ENCODE peak calls at places on chromosome 3, in eight cellular contexts. One of them, this sample, is unnamed.

GRCh38 chr3:41265823-41266273 is 66.5 kb downstream of the CTNNB1 start:
- DNase-seq in activated T-cell treated with anti-CD3 and anti-CD28 coated beads, Interleukin-2, amount 50 U/mL, for 24 hours: no peak
- DNase-seq in AG09309: no peak
- DNase-seq in GF-D8: no peak
- DNase-seq in endothelial cell: no peak
- DNase-seq in HCEC 1CT: peak
- DNase-seq in fibroblast of gingiva: peak
- DNase-seq in activated T-helper 1 cell treated with anti-CD3 and anti-CD28 coated beads, Interleukin-12 subunit alpha, Interleukin-12 subunit beta, Interleukin-2, Interleukin-4 antibody, amounts not matched to agents 30 ng/mL and 10 ng/mL and 1 ng/mL, durations not matched to agents 14 hours and 24 hours and 36 hours: no peak
- DNase-seq in this sample: no peak

GRCh38 chr3:107988464-107989156 is 102.2 kb downstream of the CD47 start:
- DNase-seq in activated T-cell treated with anti-CD3 and anti-CD28 coated beads, Interleukin-2, amount 50 U/mL, for 24 hours: no peak
- DNase-seq in AG09309: no peak
- DNase-seq in GF-D8: no peak
- DNase-seq in endothelial cell: no peak
- DNase-seq in HCEC 1CT: peak
- DNase-seq in fibroblast of gingiva: peak
- DNase-seq in activated T-helper 1 cell treated with anti-CD3 and anti-CD28 coated beads, Interleukin-12 subunit alpha, Interleukin-12 subunit beta, Interleukin-2, Interleukin-4 antibody, amounts not matched to agents 30 ng/mL and 10 ng/mL and 1 ng/mL, durations not matched to agents 14 hours and 24 hours and 36 hours: no peak
- DNase-seq in this sample: peak

GRCh38 chr3:33131328-33132018 is 17.7 kb downstream of the CRTAP start:
- DNase-seq in activated T-cell treated with anti-CD3 and anti-CD28 coated beads, Interleukin-2, amount 50 U/mL, for 24 hours: no peak
- DNase-seq in AG09309: no peak
- DNase-seq in GF-D8: no peak
- DNase-seq in endothelial cell: peak
- DNase-seq in HCEC 1CT: peak
- DNase-seq in fibroblast of gingiva: peak
- DNase-seq in activated T-helper 1 cell treated with anti-CD3 and anti-CD28 coated beads, Interleukin-12 subunit alpha, Interleukin-12 subunit beta, Interleukin-2, Interleukin-4 antibody, amounts not matched to agents 30 ng/mL and 10 ng/mL and 1 ng/mL, durations not matched to agents 14 hours and 24 hours and 36 hours: peak
- DNase-seq in this sample: peak

GRCh38 chr3:78900879-78901278 is 866.9 kb downstream of the ROBO1 start:
- DNase-seq in activated T-cell treated with anti-CD3 and anti-CD28 coated beads, Interleukin-2, amount 50 U/mL, for 24 hours: no peak
- DNase-seq in AG09309: no peak
- DNase-seq in GF-D8: no peak
- DNase-seq in endothelial cell: no peak
- DNase-seq in HCEC 1CT: no peak
- DNase-seq in fibroblast of gingiva: no peak
- DNase-seq in activated T-helper 1 cell treated with anti-CD3 and anti-CD28 coated beads, Interleukin-12 subunit alpha, Interleukin-12 subunit beta, Interleukin-2, Interleukin-4 antibody, amounts not matched to agents 30 ng/mL and 10 ng/mL and 1 ng/mL, durations not matched to agents 14 hours and 24 hours and 36 hours: no peak
- DNase-seq in this sample: no peak

GRCh38 chr3:12902181-12902999 is 61.0 kb upstream of the RPL32 start:
- DNase-seq in activated T-cell treated with anti-CD3 and anti-CD28 coated beads, Interleukin-2, amount 50 U/mL, for 24 hours: no peak
- DNase-seq in AG09309: no peak
- DNase-seq in GF-D8: no peak
- DNase-seq in endothelial cell: no peak
- DNase-seq in HCEC 1CT: no peak
- DNase-seq in fibroblast of gingiva: no peak
- DNase-seq in activated T-helper 1 cell treated with anti-CD3 and anti-CD28 coated beads, Interleukin-12 subunit alpha, Interleukin-12 subunit beta, Interleukin-2, Interleukin-4 antibody, amounts not matched to agents 30 ng/mL and 10 ng/mL and 1 ng/mL, durations not matched to agents 14 hours and 24 hours and 36 hours: no peak
- DNase-seq in this sample: no peak

GRCh38 chr3:157868168-157868567 is 238.1 kb downstream of the SHOX2 start:
- DNase-seq in activated T-cell treated with anti-CD3 and anti-CD28 coated beads, Interleukin-2, amount 50 U/mL, for 24 hours: no peak
- DNase-seq in AG09309: peak
- DNase-seq in GF-D8: no peak
- DNase-seq in endothelial cell: no peak
- DNase-seq in HCEC 1CT: peak
- DNase-seq in fibroblast of gingiva: peak
- DNase-seq in activated T-helper 1 cell treated with anti-CD3 and anti-CD28 coated beads, Interleukin-12 subunit alpha, Interleukin-12 subunit beta, Interleukin-2, Interleukin-4 antibody, amounts not matched to agents 30 ng/mL and 10 ng/mL and 1 ng/mL, durations not matched to agents 14 hours and 24 hours and 36 hours: no peak
- DNase-seq in this sample: no peak

GRCh38 chr3:146035366-146035765 is 125.6 kb downstream of the PLOD2 start:
- DNase-seq in activated T-cell treated with anti-CD3 and anti-CD28 coated beads, Interleukin-2, amount 50 U/mL, for 24 hours: no peak
- DNase-seq in AG09309: peak
- DNase-seq in GF-D8: no peak
- DNase-seq in endothelial cell: no peak
- DNase-seq in HCEC 1CT: peak
- DNase-seq in fibroblast of gingiva: peak
- DNase-seq in activated T-helper 1 cell treated with anti-CD3 and anti-CD28 coated beads, Interleukin-12 subunit alpha, Interleukin-12 subunit beta, Interleukin-2, Interleukin-4 antibody, amounts not matched to agents 30 ng/mL and 10 ng/mL and 1 ng/mL, durations not matched to agents 14 hours and 24 hours and 36 hours: no peak
- DNase-seq in this sample: no peak

GRCh38 chr3:71006810-71007785 is 576.4 kb downstream of the FOXP1 start:
- DNase-seq in activated T-cell treated with anti-CD3 and anti-CD28 coated beads, Interleukin-2, amount 50 U/mL, for 24 hours: no peak
- DNase-seq in AG09309: no peak
- DNase-seq in GF-D8: peak
- DNase-seq in endothelial cell: no peak
- DNase-seq in HCEC 1CT: peak
- DNase-seq in fibroblast of gingiva: peak
- DNase-seq in activated T-helper 1 cell treated with anti-CD3 and anti-CD28 coated beads, Interleukin-12 subunit alpha, Interleukin-12 subunit beta, Interleukin-2, Interleukin-4 antibody, amounts not matched to agents 30 ng/mL and 10 ng/mL and 1 ng/mL, durations not matched to agents 14 hours and 24 hours and 36 hours: no peak
- DNase-seq in this sample: no peak

GRCh38 chr3:126293370-126294082 is 63.7 kb downstream of the KLF15 start:
- DNase-seq in activated T-cell treated with anti-CD3 and anti-CD28 coated beads, Interleukin-2, amount 50 U/mL, for 24 hours: no peak
- DNase-seq in AG09309: no peak
- DNase-seq in GF-D8: no peak
- DNase-seq in endothelial cell: no peak
- DNase-seq in HCEC 1CT: no peak
- DNase-seq in fibroblast of gingiva: no peak
- DNase-seq in activated T-helper 1 cell treated with anti-CD3 and anti-CD28 coated beads, Interleukin-12 subunit alpha, Interleukin-12 subunit beta, Interleukin-2, Interleukin-4 antibody, amounts not matched to agents 30 ng/mL and 10 ng/mL and 1 ng/mL, durations not matched to agents 14 hours and 24 hours and 36 hours: no peak
- DNase-seq in this sample: no peak

GRCh38 chr3:16286672-16287604 is 21.9 kb downstream of the OXNAD1 start:
- DNase-seq in activated T-cell treated with anti-CD3 and anti-CD28 coated beads, Interleukin-2, amount 50 U/mL, for 24 hours: no peak
- DNase-seq in AG09309: no peak
- DNase-seq in GF-D8: peak
- DNase-seq in endothelial cell: no peak
- DNase-seq in HCEC 1CT: no peak
- DNase-seq in fibroblast of gingiva: no peak
- DNase-seq in activated T-helper 1 cell treated with anti-CD3 and anti-CD28 coated beads, Interleukin-12 subunit alpha, Interleukin-12 subunit beta, Interleukin-2, Interleukin-4 antibody, amounts not matched to agents 30 ng/mL and 10 ng/mL and 1 ng/mL, durations not matched to agents 14 hours and 24 hours and 36 hours: no peak
- DNase-seq in this sample: no peak

GRCh38 chr3:171187706-171188290 is 161.3 kb upstream of the SLC2A2 start:
- DNase-seq in activated T-cell treated with anti-CD3 and anti-CD28 coated beads, Interleukin-2, amount 50 U/mL, for 24 hours: no peak
- DNase-seq in AG09309: no peak
- DNase-seq in GF-D8: no peak
- DNase-seq in endothelial cell: peak
- DNase-seq in HCEC 1CT: peak
- DNase-seq in fibroblast of gingiva: no peak
- DNase-seq in activated T-helper 1 cell treated with anti-CD3 and anti-CD28 coated beads, Interleukin-12 subunit alpha, Interleukin-12 subunit beta, Interleukin-2, Interleukin-4 antibody, amounts not matched to agents 30 ng/mL and 10 ng/mL and 1 ng/mL, durations not matched to agents 14 hours and 24 hours and 36 hours: no peak
- DNase-seq in this sample: peak

GRCh38 chr3:127668906-127669305 is 3.8 kb upstream of the ABTB1 start:
- DNase-seq in activated T-cell treated with anti-CD3 and anti-CD28 coated beads, Interleukin-2, amount 50 U/mL, for 24 hours: no peak
- DNase-seq in AG09309: no peak
- DNase-seq in GF-D8: no peak
- DNase-seq in endothelial cell: no peak
- DNase-seq in HCEC 1CT: no peak
- DNase-seq in fibroblast of gingiva: no peak
- DNase-seq in activated T-helper 1 cell treated with anti-CD3 and anti-CD28 coated beads, Interleukin-12 subunit alpha, Interleukin-12 subunit beta, Interleukin-2, Interleukin-4 antibody, amounts not matched to agents 30 ng/mL and 10 ng/mL and 1 ng/mL, durations not matched to agents 14 hours and 24 hours and 36 hours: no peak
- DNase-seq in this sample: no peak

GRCh38 chr3:184337315-184337714 is at the start of gene FAM131A:
- DNase-seq in activated T-cell treated with anti-CD3 and anti-CD28 coated beads, Interleukin-2, amount 50 U/mL, for 24 hours: no peak
- DNase-seq in AG09309: no peak
- DNase-seq in GF-D8: no peak
- DNase-seq in endothelial cell: no peak
- DNase-seq in HCEC 1CT: no peak
- DNase-seq in fibroblast of gingiva: peak
- DNase-seq in activated T-helper 1 cell treated with anti-CD3 and anti-CD28 coated beads, Interleukin-12 subunit alpha, Interleukin-12 subunit beta, Interleukin-2, Interleukin-4 antibody, amounts not matched to agents 30 ng/mL and 10 ng/mL and 1 ng/mL, durations not matched to agents 14 hours and 24 hours and 36 hours: no peak
- DNase-seq in this sample: no peak

GRCh38 chr3:12477256-12477655 is 7.0 kb upstream of the TSEN2 start:
- DNase-seq in activated T-cell treated with anti-CD3 and anti-CD28 coated beads, Interleukin-2, amount 50 U/mL, for 24 hours: no peak
- DNase-seq in AG09309: no peak
- DNase-seq in GF-D8: no peak
- DNase-seq in endothelial cell: no peak
- DNase-seq in HCEC 1CT: no peak
- DNase-seq in fibroblast of gingiva: no peak
- DNase-seq in activated T-helper 1 cell treated with anti-CD3 and anti-CD28 coated beads, Interleukin-12 subunit alpha, Interleukin-12 subunit beta, Interleukin-2, Interleukin-4 antibody, amounts not matched to agents 30 ng/mL and 10 ng/mL and 1 ng/mL, durations not matched to agents 14 hours and 24 hours and 36 hours: no peak
- DNase-seq in this sample: no peak

GRCh38 chr3:14787630-14788029 is 31.1 kb upstream of the FGD5 start:
- DNase-seq in activated T-cell treated with anti-CD3 and anti-CD28 coated beads, Interleukin-2, amount 50 U/mL, for 24 hours: no peak
- DNase-seq in AG09309: no peak
- DNase-seq in GF-D8: no peak
- DNase-seq in endothelial cell: no peak
- DNase-seq in HCEC 1CT: no peak
- DNase-seq in fibroblast of gingiva: no peak
- DNase-seq in activated T-helper 1 cell treated with anti-CD3 and anti-CD28 coated beads, Interleukin-12 subunit alpha, Interleukin-12 subunit beta, Interleukin-2, Interleukin-4 antibody, amounts not matched to agents 30 ng/mL and 10 ng/mL and 1 ng/mL, durations not matched to agents 14 hours and 24 hours and 36 hours: no peak
- DNase-seq in this sample: no peak

GRCh38 chr3:29384640-29385039 is 103.8 kb downstream of the RBMS3 start:
- DNase-seq in activated T-cell treated with anti-CD3 and anti-CD28 coated beads, Interleukin-2, amount 50 U/mL, for 24 hours: no peak
- DNase-seq in AG09309: peak
- DNase-seq in GF-D8: no peak
- DNase-seq in endothelial cell: no peak
- DNase-seq in HCEC 1CT: peak
- DNase-seq in fibroblast of gingiva: peak
- DNase-seq in activated T-helper 1 cell treated with anti-CD3 and anti-CD28 coated beads, Interleukin-12 subunit alpha, Interleukin-12 subunit beta, Interleukin-2, Interleukin-4 antibody, amounts not matched to agents 30 ng/mL and 10 ng/mL and 1 ng/mL, durations not matched to agents 14 hours and 24 hours and 36 hours: no peak
- DNase-seq in this sample: peak

GRCh38 chr3:15120986-15121385 is 22.0 kb upstream of the RBSN start:
- DNase-seq in activated T-cell treated with anti-CD3 and anti-CD28 coated beads, Interleukin-2, amount 50 U/mL, for 24 hours: no peak
- DNase-seq in AG09309: no peak
- DNase-seq in GF-D8: no peak
- DNase-seq in endothelial cell: no peak
- DNase-seq in HCEC 1CT: no peak
- DNase-seq in fibroblast of gingiva: no peak
- DNase-seq in activated T-helper 1 cell treated with anti-CD3 and anti-CD28 coated beads, Interleukin-12 subunit alpha, Interleukin-12 subunit beta, Interleukin-2, Interleukin-4 antibody, amounts not matched to agents 30 ng/mL and 10 ng/mL and 1 ng/mL, durations not matched to agents 14 hours and 24 hours and 36 hours: no peak
- DNase-seq in this sample: no peak

GRCh38 chr3:45104715-45105711 is 41.2 kb downstream of the CDCP1 start:
- DNase-seq in activated T-cell treated with anti-CD3 and anti-CD28 coated beads, Interleukin-2, amount 50 U/mL, for 24 hours: no peak
- DNase-seq in AG09309: no peak
- DNase-seq in GF-D8: no peak
- DNase-seq in endothelial cell: no peak
- DNase-seq in HCEC 1CT: peak
- DNase-seq in fibroblast of gingiva: peak
- DNase-seq in activated T-helper 1 cell treated with anti-CD3 and anti-CD28 coated beads, Interleukin-12 subunit alpha, Interleukin-12 subunit beta, Interleukin-2, Interleukin-4 antibody, amounts not matched to agents 30 ng/mL and 10 ng/mL and 1 ng/mL, durations not matched to agents 14 hours and 24 hours and 36 hours: no peak
- DNase-seq in this sample: no peak

GRCh38 chr3:43879166-43879565 is 188.4 kb downstream of the ABHD5 start:
- DNase-seq in activated T-cell treated with anti-CD3 and anti-CD28 coated beads, Interleukin-2, amount 50 U/mL, for 24 hours: no peak
- DNase-seq in AG09309: no peak
- DNase-seq in GF-D8: no peak
- DNase-seq in endothelial cell: peak
- DNase-seq in HCEC 1CT: peak
- DNase-seq in fibroblast of gingiva: no peak
- DNase-seq in activated T-helper 1 cell treated with anti-CD3 and anti-CD28 coated beads, Interleukin-12 subunit alpha, Interleukin-12 subunit beta, Interleukin-2, Interleukin-4 antibody, amounts not matched to agents 30 ng/mL and 10 ng/mL and 1 ng/mL, durations not matched to agents 14 hours and 24 hours and 36 hours: no peak
- DNase-seq in this sample: no peak

GRCh38 chr3:172517859-172518466 is 5.3 kb downstream of the TNFSF10 start:
- DNase-seq in activated T-cell treated with anti-CD3 and anti-CD28 coated beads, Interleukin-2, amount 50 U/mL, for 24 hours: peak
- DNase-seq in AG09309: no peak
- DNase-seq in GF-D8: peak
- DNase-seq in endothelial cell: no peak
- DNase-seq in HCEC 1CT: no peak
- DNase-seq in fibroblast of gingiva: no peak
- DNase-seq in activated T-helper 1 cell treated with anti-CD3 and anti-CD28 coated beads, Interleukin-12 subunit alpha, Interleukin-12 subunit beta, Interleukin-2, Interleukin-4 antibody, amounts not matched to agents 30 ng/mL and 10 ng/mL and 1 ng/mL, durations not matched to agents 14 hours and 24 hours and 36 hours: peak
- DNase-seq in this sample: no peak

GRCh38 chr3:167733961-167734497 is 663 bp downstream of the PDCD10 start:
- DNase-seq in activated T-cell treated with anti-CD3 and anti-CD28 coated beads, Interleukin-2, amount 50 U/mL, for 24 hours: no peak
- DNase-seq in AG09309: no peak
- DNase-seq in GF-D8: no peak
- DNase-seq in endothelial cell: no peak
- DNase-seq in HCEC 1CT: peak
- DNase-seq in fibroblast of gingiva: peak
- DNase-seq in activated T-helper 1 cell treated with anti-CD3 and anti-CD28 coated beads, Interleukin-12 subunit alpha, Interleukin-12 subunit beta, Interleukin-2, Interleukin-4 antibody, amounts not matched to agents 30 ng/mL and 10 ng/mL and 1 ng/mL, durations not matched to agents 14 hours and 24 hours and 36 hours: no peak
- DNase-seq in this sample: no peak

GRCh38 chr3:40843208-40843624 is 318.5 kb downstream of the ZNF621 start:
- DNase-seq in activated T-cell treated with anti-CD3 and anti-CD28 coated beads, Interleukin-2, amount 50 U/mL, for 24 hours: no peak
- DNase-seq in AG09309: no peak
- DNase-seq in GF-D8: no peak
- DNase-seq in endothelial cell: no peak
- DNase-seq in HCEC 1CT: no peak
- DNase-seq in fibroblast of gingiva: no peak
- DNase-seq in activated T-helper 1 cell treated with anti-CD3 and anti-CD28 coated beads, Interleukin-12 subunit alpha, Interleukin-12 subunit beta, Interleukin-2, Interleukin-4 antibody, amounts not matched to agents 30 ng/mL and 10 ng/mL and 1 ng/mL, durations not matched to agents 14 hours and 24 hours and 36 hours: no peak
- DNase-seq in this sample: no peak

GRCh38 chr3:124730920-124731297 is 657 bp downstream of the UMPS start:
- DNase-seq in activated T-cell treated with anti-CD3 and anti-CD28 coated beads, Interleukin-2, amount 50 U/mL, for 24 hours: no peak
- DNase-seq in AG09309: no peak
- DNase-seq in GF-D8: no peak
- DNase-seq in endothelial cell: no peak
- DNase-seq in HCEC 1CT: no peak
- DNase-seq in fibroblast of gingiva: no peak
- DNase-seq in activated T-helper 1 cell treated with anti-CD3 and anti-CD28 coated beads, Interleukin-12 subunit alpha, Interleukin-12 subunit beta, Interleukin-2, Interleukin-4 antibody, amounts not matched to agents 30 ng/mL and 10 ng/mL and 1 ng/mL, durations not matched to agents 14 hours and 24 hours and 36 hours: no peak
- DNase-seq in this sample: no peak

GRCh38 chr3:108234387-108234957 is 12.2 kb upstream of the IFT57 start:
- DNase-seq in activated T-cell treated with anti-CD3 and anti-CD28 coated beads, Interleukin-2, amount 50 U/mL, for 24 hours: no peak
- DNase-seq in AG09309: no peak
- DNase-seq in GF-D8: no peak
- DNase-seq in endothelial cell: no peak
- DNase-seq in HCEC 1CT: no peak
- DNase-seq in fibroblast of gingiva: no peak
- DNase-seq in activated T-helper 1 cell treated with anti-CD3 and anti-CD28 coated beads, Interleukin-12 subunit alpha, Interleukin-12 subunit beta, Interleukin-2, Interleukin-4 antibody, amounts not matched to agents 30 ng/mL and 10 ng/mL and 1 ng/mL, durations not matched to agents 14 hours and 24 hours and 36 hours: no peak
- DNase-seq in this sample: peak

GRCh38 chr3:38031022-38031994 is 1.9 kb upstream of the PLCD1 start:
- DNase-seq in activated T-cell treated with anti-CD3 and anti-CD28 coated beads, Interleukin-2, amount 50 U/mL, for 24 hours: peak
- DNase-seq in AG09309: no peak
- DNase-seq in GF-D8: no peak
- DNase-seq in endothelial cell: no peak
- DNase-seq in HCEC 1CT: peak
- DNase-seq in fibroblast of gingiva: peak
- DNase-seq in activated T-helper 1 cell treated with anti-CD3 and anti-CD28 coated beads, Interleukin-12 subunit alpha, Interleukin-12 subunit beta, Interleukin-2, Interleukin-4 antibody, amounts not matched to agents 30 ng/mL and 10 ng/mL and 1 ng/mL, durations not matched to agents 14 hours and 24 hours and 36 hours: no peak
- DNase-seq in this sample: no peak